ENCODE peak calls at places on chromosomes 2 and 18, in four cellular contexts. F is omental fat pad, C is Panc1, L is thoracic aorta. D is an unnamed sample.

GRCh38 chr18:2508678-2509077 is 62.6 kb downstream of the METTL4 start:
- ATAC-seq in F (no peak), C (no peak), L (no peak), D (no peak)

GRCh38 chr2:8478133-8478793 is 203.6 kb upstream of the ID2 start:
- ATAC-seq in F (no peak), C (no peak), L (no peak), D (peak; percentile 29)

GRCh38 chr2:69138247-69138754 is 125.3 kb downstream of the ANTXR1 start:
- ATAC-seq in F (peak; percentile 72), C (peak; percentile 87), L (no peak), D (peak; percentile 66)

GRCh38 chr2:174492963-174493431 is 6.2 kb upstream of the GPR155 start:
- ATAC-seq in F (no peak), C (no peak), L (no peak), D (no peak)

GRCh38 chr2:55871637-55872036 is 51.9 kb downstream of the EFEMP1 start:
- ATAC-seq in F (no peak), C (no peak), L (no peak), D (no peak)

GRCh38 chr2:207394203-207394741 is 135.5 kb upstream of the CREB1 start:
- ATAC-seq in F (peak; percentile 25), C (peak; percentile 29), L (no peak), D (no peak)

GRCh38 chr18:2627821-2628276 is 27.7 kb upstream of the SMCHD1 start:
- ATAC-seq in F (no peak), C (peak; percentile 42), L (no peak), D (no peak)

GRCh38 chr2:98412751-98413445 is 31.8 kb upstream of the INPP4A start:
- ATAC-seq in F (peak; percentile 44), C (peak; percentile 91), L (no peak), D (peak; percentile 67)

GRCh38 chr2:178761759-178762371 is 45.4 kb downstream of the TTN start:
- ATAC-seq in F (no peak), C (no peak), L (no peak), D (no peak)

GRCh38 chr2:64192570-64193192 is 48.5 kb upstream of the PELI1 start:
- ATAC-seq in F (no peak), C (no peak), L (no peak), D (peak; percentile 48)

GRCh38 chr2:210167227-210167626 is 4.0 kb downstream of the KANSL1L start:
- ATAC-seq in F (no peak), C (no peak), L (no peak), D (no peak)

GRCh38 chr2:75432761-75433361 is 127.9 kb downstream of the EVA1A start:
- ATAC-seq in F (no peak), C (no peak), L (no peak), D (no peak)

GRCh38 chr2:40658917-40659316 is 207.0 kb upstream of the SLC8A1 start:
- ATAC-seq in F (no peak), C (no peak), L (no peak), D (no peak)

GRCh38 chr2:190080527-190081049 is 18.1 kb upstream of the MSTN start:
- ATAC-seq in F (no peak), C (no peak), L (no peak), D (no peak)

GRCh38 chr2:128347701-128348504 is 29.2 kb upstream of the HS6ST1 start:
- ATAC-seq in F (peak; percentile 72), C (peak; percentile 89), L (peak; percentile 84), D (peak; percentile 95)

GRCh38 chr2:49937432-49937831 is 783.1 kb upstream of the FSHR start:
- ATAC-seq in F (no peak), C (no peak), L (no peak), D (no peak)

DNA sequence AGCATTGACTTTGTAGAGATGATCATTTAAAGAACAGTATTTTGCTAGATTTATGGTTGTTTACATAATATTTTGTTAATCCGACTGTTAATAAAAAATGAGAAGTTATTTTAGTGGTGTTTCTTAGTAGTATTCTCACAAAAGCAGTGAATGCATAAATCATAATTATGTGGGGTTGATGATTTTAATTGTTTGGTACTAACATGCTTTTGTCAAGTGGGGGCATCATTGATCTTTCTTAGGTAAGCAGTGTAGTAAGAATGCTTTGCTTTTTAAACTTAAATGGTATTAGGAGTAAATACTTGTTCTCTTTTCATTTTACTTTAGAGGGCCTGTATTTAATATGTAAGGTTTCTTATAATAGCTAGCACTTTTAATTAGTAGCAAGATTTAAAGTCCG is 109.2 kb upstream of the OTX1 start:
- ATAC-seq in F (no peak), C (no peak), L (no peak), D (no peak)
- TF ChIP-seq CTCF in F (no peak), C (no peak), L (no peak), D (no peak)

DNA sequence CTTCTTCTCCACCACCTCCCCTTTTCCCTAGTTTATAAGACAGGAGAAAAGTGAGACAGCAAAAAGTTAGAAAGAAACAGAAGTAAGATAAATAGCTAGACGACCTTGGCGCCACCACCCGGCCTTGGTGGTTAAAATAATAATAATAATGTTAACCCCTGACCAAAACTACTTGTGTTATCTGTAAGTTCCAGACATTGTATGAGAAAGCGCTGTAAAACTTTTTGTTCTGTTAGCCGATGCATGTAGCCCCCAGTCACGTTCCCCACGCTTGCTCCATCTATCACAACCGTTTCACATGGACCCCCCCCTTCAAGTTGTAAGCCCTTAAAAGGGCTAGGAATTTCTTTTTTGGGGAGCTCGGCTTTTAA is 1.5 kb upstream of the BUB1 start:
- ATAC-seq in F (no peak), C (no peak), L (no peak), D (no peak)
- TF ChIP-seq CTCF in F (no peak), C (no peak), L (no peak), D (no peak)

GRCh38 chr2:44010266-44010665 is 14.5 kb upstream of the LRPPRC start:
- ATAC-seq in F (no peak), C (no peak), L (no peak), D (no peak)

GRCh38 chr2:44004735-44005602 is 9.2 kb upstream of the LRPPRC start:
- ATAC-seq in F (no peak), C (no peak), L (no peak), D (no peak)

GRCh38 chr2:44005831-44006230 is 10.0 kb upstream of the LRPPRC start:
- ATAC-seq in F (no peak), C (no peak), L (no peak), D (no peak)

GRCh38 chr2:44015239-44015638 is 19.4 kb upstream of the LRPPRC start:
- ATAC-seq in F (no peak), C (no peak), L (no peak), D (no peak)

GRCh38 chr2:44009136-44009744 is 13.5 kb upstream of the LRPPRC start:
- ATAC-seq in F (no peak), C (no peak), L (no peak), D (no peak)
- TF ChIP-seq CTCF in F (no peak), C (peak; percentile 34), L (no peak), D (no peak)

GRCh38 chr2:2333076-2333475 is 2.0 kb upstream of the MYT1L start:
- ATAC-seq in F (no peak), C (no peak), L (no peak), D (no peak)

GRCh38 chr2:2326653-2327052 is 4.4 kb downstream of the MYT1L start:
- ATAC-seq in F (no peak), C (no peak), L (no peak), D (no peak)

GRCh38 chr2:2332381-2332780 is 1.3 kb upstream of the MYT1L start:
- ATAC-seq in F (no peak), C (no peak), L (no peak), D (no peak)

GRCh38 chr2:2328847-2329246 is 2.2 kb downstream of the MYT1L start:
- ATAC-seq in F (no peak), C (no peak), L (no peak), D (no peak)

DNA sequence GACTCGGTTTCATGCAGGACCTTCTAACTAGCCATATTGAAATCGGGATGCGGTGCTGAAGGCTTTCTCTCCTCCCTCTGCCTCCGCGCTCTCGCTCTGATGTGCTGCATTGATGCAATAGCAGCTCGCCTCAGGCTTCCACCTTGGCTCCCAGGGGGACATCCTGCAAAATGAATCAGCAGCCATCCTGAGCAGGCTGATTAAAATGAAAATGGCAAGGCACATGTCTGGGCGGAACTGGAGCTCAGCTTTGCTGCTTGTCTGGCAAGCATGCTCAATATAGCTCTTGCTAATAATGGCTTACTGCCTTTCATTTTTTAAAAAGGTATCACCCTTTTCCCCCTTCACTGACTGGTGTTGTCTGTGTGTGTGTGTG is 818 bp upstream of the MYT1L start:
- ATAC-seq in F (no peak), C (peak; percentile 56), L (no peak), D (no peak)
- TF ChIP-seq CTCF in F (no peak), C (no peak), L (no peak), D (no peak)

GRCh38 chr2:171547256-171547655 is 25.0 kb downstream of the CYBRD1 start:
- ATAC-seq in F (no peak), C (no peak), L (no peak), D (no peak)

GRCh38 chr2:171545086-171545485 is 22.8 kb downstream of the CYBRD1 start:
- ATAC-seq in F (no peak), C (no peak), L (no peak), D (no peak)

GRCh38 chr2:171540437-171540836 is 18.2 kb downstream of the CYBRD1 start:
- ATAC-seq in F (no peak), C (no peak), L (no peak), D (no peak)

GRCh38 chr2:171541202-171541884 is 19.1 kb downstream of the CYBRD1 start:
- ATAC-seq in F (no peak), C (peak; percentile 38), L (no peak), D (no peak)
- TF ChIP-seq CTCF in F (no peak), C (peak; percentile 83), L (peak; percentile 13), D (no peak)

GRCh38 chr2:164701565-164701964 is 80.3 kb upstream of the GRB14 start:
- ATAC-seq in F (no peak), C (no peak), L (no peak), D (no peak)

GRCh38 chr2:164694275-164694695 is 73.0 kb upstream of the GRB14 start:
- ATAC-seq in F (no peak), C (no peak), L (no peak), D (no peak)

GRCh38 chr2:164700390-164700789 is 79.1 kb upstream of the GRB14 start:
- ATAC-seq in F (no peak), C (no peak), L (no peak), D (no peak)

GRCh38 chr2:164696634-164697033 is 75.4 kb upstream of the GRB14 start:
- ATAC-seq in F (no peak), C (no peak), L (no peak), D (no peak)

GRCh38 chr2:164697688-164698290 is 76.5 kb upstream of the GRB14 start:
- ATAC-seq in F (no peak), C (no peak), L (no peak), D (no peak)
- TF ChIP-seq CTCF in F (no peak), C (peak; percentile 66), L (peak; percentile 24), D (peak; percentile 39)

DNA sequence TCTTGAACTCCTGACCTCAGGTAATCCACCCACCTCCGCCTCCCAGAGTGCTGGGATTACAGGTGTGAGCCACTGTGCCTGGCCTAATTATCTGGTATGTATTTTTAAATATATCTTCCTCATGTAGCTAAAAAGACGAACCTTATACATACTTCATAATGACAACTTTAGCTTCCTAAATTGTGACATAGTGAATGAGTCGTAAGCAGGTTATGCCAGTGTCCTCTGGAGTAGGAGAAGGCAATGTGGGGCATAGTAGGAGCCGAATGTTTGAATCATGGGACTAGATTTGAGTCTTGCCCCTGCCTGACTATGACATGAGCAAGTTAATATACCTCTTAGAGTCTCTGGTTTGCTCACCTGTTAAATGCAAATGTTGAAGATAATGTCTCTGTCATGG is 95.8 kb upstream of the FOSL2 start:
- ATAC-seq in F (no peak), C (no peak), L (no peak), D (no peak)
- TF ChIP-seq CTCF in F (no peak), C (no peak), L (no peak), D (no peak)

D was measured in gastroesophageal sphincter.